ENCODE peak calls at places on chromosomes 5 and 9, in eight cellular contexts. A is lower leg skin, J is Peyer's patch, Q is endothelial cell of umbilical vein, F is body of pancreas, P is A549, U is uterus, M is stomach. W is an unnamed sample.

GRCh38 chr5:75405296-75405695 is 68.3 kb downstream of the HMGCR start:
- DNase-seq in Q (no peak), P (peak; percentile 54), F (no peak), A (no peak), M (no peak), J (no peak), U (no peak), W (no peak)

GRCh38 chr9:89874351-89875321 is 269.8 kb downstream of the GADD45G start:
- DNase-seq in Q (no peak), A (peak; percentile 85), J (peak; percentile 45), U (peak; percentile 16), M (peak; percentile 26), F (no peak), P (no peak), W (no peak)

GRCh38 chr5:18113724-18114123 is 479.5 kb downstream of the TAF11L14 start:
- DNase-seq in J (no peak), Q (no peak), M (no peak), P (peak; percentile 73), A (no peak), U (no peak), F (no peak), W (no peak)

GRCh38 chr9:90322296-90322695 is 320.3 kb downstream of the DIRAS2 start:
- DNase-seq in M (no peak), Q (no peak), P (no peak), A (no peak), F (no peak), U (no peak), J (no peak), W (no peak)

GRCh38 chr9:30301271-30301963 is 2083.0 kb upstream of the ACO1 start:
- DNase-seq in F (no peak), A (no peak), J (no peak), Q (no peak), M (no peak), U (no peak), P (no peak), W (no peak)

GRCh38 chr5:151651997-151652645 is 34.6 kb downstream of the SPARC start:
- DNase-seq in M (peak; percentile 74), U (peak; percentile 74), J (peak; percentile 90), P (peak; percentile 80), Q (peak; percentile 80), F (peak; percentile 82), A (peak; percentile 94), W (peak; percentile 60)

GRCh38 chr9:88476491-88477271 is 58.3 kb upstream of the NXNL2 start:
- DNase-seq in A (no peak), J (no peak), F (no peak), U (no peak), Q (no peak), M (no peak), P (no peak), W (no peak)

GRCh38 chr9:81605154-81605670 is 84.1 kb downstream of the TLE1 start:
- DNase-seq in M (no peak), J (no peak), U (no peak), F (no peak), Q (no peak), P (no peak), A (peak; percentile 23), W (no peak)

GRCh38 chr9:35791321-35791921 is at the start of gene NPR2:
- DNase-seq in J (no peak), Q (peak; percentile 15), P (no peak), M (no peak), A (peak; percentile 88), U (peak; percentile 49), F (no peak), W (peak; percentile 47)

GRCh38 chr9:136692190-136693134 is 5.2 kb upstream of the AGPAT2 start:
- DNase-seq in P (no peak), Q (no peak), U (no peak), J (no peak), F (peak; percentile 4), M (no peak), A (no peak), W (no peak)

GRCh38 chr9:127611796-127612790 is at the start of gene STXBP1:
- DNase-seq in M (peak; percentile 91), A (peak; percentile 97), P (peak; percentile 81), Q (peak; percentile 82), J (peak; percentile 94), F (peak; percentile 94), U (peak; percentile 83), W (peak; percentile 78)

GRCh38 chr5:109588281-109589035 is 101.3 kb upstream of the MAN2A1 start:
- DNase-seq in U (no peak), F (no peak), P (no peak), M (no peak), A (no peak), J (no peak), Q (no peak), W (no peak)

GRCh38 chr5:666816-667498 is 26.2 kb downstream of the TPPP start:
- DNase-seq in J (no peak), P (no peak), U (no peak), Q (no peak), A (no peak), M (no peak), F (no peak), W (no peak)

GRCh38 chr9:134413890-134414731 is 87.9 kb downstream of the RXRA start:
- DNase-seq in A (no peak), F (peak; percentile 61), M (peak; percentile 63), J (no peak), U (peak; percentile 92), Q (peak; percentile 94), P (peak; percentile 77), W (peak; percentile 86)

GRCh38 chr5:148342371-148343048 is 7.2 kb downstream of the SPINK9 start:
- DNase-seq in M (no peak), Q (no peak), J (no peak), A (no peak), P (no peak), F (no peak), U (no peak), W (no peak)

GRCh38 chr5:143586781-143587362 is 183.4 kb upstream of the NR3C1 start:
- DNase-seq in J (no peak), U (no peak), A (no peak), M (no peak), Q (no peak), F (no peak), P (no peak), W (no peak)

GRCh38 chr5:74342948-74343682 is 297.4 kb downstream of the ENC1 start:
- DNase-seq in F (no peak), M (no peak), P (peak; percentile 70), U (no peak), Q (no peak), J (no peak), A (no peak), W (no peak)

GRCh38 chr5:117357886-117358285 is 783.3 kb upstream of the SEMA6A start:
- DNase-seq in A (no peak), U (no peak), P (no peak), J (no peak), Q (no peak), F (no peak), M (no peak), W (no peak)

GRCh38 chr9:119736478-119737454 is 367.5 kb upstream of the BRINP1 start:
- DNase-seq in Q (no peak), J (peak; percentile 74), A (no peak), U (no peak), M (no peak), P (no peak), F (peak; percentile 12), W (no peak)

GRCh38 chr5:170818222-170818621 is 34.7 kb downstream of the GABRP start:
- DNase-seq in J (no peak), U (no peak), F (no peak), Q (no peak), P (no peak), M (no peak), A (no peak), W (no peak)

GRCh38 chr5:43997647-43998251 is 391.5 kb downstream of the FGF10 start:
- DNase-seq in A (no peak), F (peak; percentile 23), J (no peak), U (no peak), Q (no peak), P (no peak), M (no peak), W (no peak)

GRCh38 chr9:16207161-16207560 is 654.3 kb downstream of the CCDC171 start:
- DNase-seq in F (peak; percentile 10), M (no peak), Q (peak; percentile 34), U (peak; percentile 75), J (no peak), A (no peak), P (no peak), W (peak; percentile 25)

GRCh38 chr9:87498046-87498815 is 564 bp downstream of the DAPK1 start:
- DNase-seq in M (peak; percentile 57), P (peak; percentile 57), U (peak; percentile 30), Q (peak; percentile 57), F (peak; percentile 75), J (peak; percentile 67), A (peak; percentile 89), W (no peak)

GRCh38 chr5:96327728-96328127 is 105.3 kb downstream of the PCSK1 start:
- DNase-seq in J (no peak), Q (no peak), A (no peak), F (no peak), U (no peak), M (no peak), P (no peak), W (no peak)

DNA sequence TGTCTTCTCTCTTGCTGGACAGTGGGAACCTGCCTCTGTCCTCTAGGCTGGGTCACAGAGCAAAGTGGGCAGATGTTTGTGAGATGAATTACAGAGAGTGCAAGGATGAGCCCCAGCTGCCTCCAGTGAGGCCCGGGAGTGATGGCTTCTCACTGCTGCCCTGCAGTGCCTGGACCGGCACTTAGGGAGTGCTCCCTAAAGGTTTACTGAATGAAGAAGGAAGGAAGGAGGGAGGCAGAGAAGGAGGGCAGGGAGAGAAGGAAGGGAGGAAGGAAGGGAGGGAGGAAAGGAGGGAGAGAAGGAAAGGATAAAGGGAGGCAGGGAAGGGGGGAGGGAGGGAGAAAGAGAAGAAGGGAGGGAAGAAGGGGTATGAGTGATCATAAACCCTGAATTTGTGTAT is 42.7 kb upstream of the GRHPR start:
- DNase-seq in P (no peak), J (no peak), Q (no peak), M (no peak), A (no peak), F (no peak), U (no peak), W (no peak)
- H3K4me3 ChIP-seq in P (no peak overlapping the region), J (no peak overlapping the region), Q (no peak overlapping the region), M (no peak overlapping the region), A (no peak overlapping the region), F (no peak overlapping the region), U (no peak overlapping the region), W (no peak overlapping the region)

GRCh38 chr9:130549093-130549735 is 30.2 kb upstream of the FUBP3 start:
- DNase-seq in J (no peak), U (no peak), Q (no peak), M (no peak), A (no peak), P (peak; percentile 63), F (no peak), W (no peak)
- TF ChIP-seq POLR2A in J (no peak), U (no peak), Q (no peak), M (no peak), A (no peak), P (no peak), F (no peak), W (no peak)

GRCh38 chr5:5784114-5784513 is 361.6 kb downstream of the ICE1 start:
- DNase-seq in P (no peak), U (no peak), A (no peak), M (no peak), J (no peak), F (no peak), Q (no peak), W (no peak)
- H3K4me3 ChIP-seq in P (no peak overlapping the region), U (no peak overlapping the region), A (no peak overlapping the region), M (no peak overlapping the region), J (no peak overlapping the region), F (no peak overlapping the region), Q (no peak overlapping the region), W (no peak overlapping the region)

GRCh38 chr5:40826778-40827478 is 8.1 kb downstream of the RPL37 start:
- DNase-seq in J (no peak), P (no peak), A (no peak), F (no peak), Q (no peak), M (no peak), U (no peak), W (no peak)
- TF ChIP-seq POLR2A in J (no peak), P (no peak), A (no peak), F (no peak), Q (peak; percentile 15), M (no peak), U (no peak), W (no peak)